ENCODE peak calls at places on chromosomes 16 and 17, in five cellular contexts. T is OCI-LY7, S is uterus, G is cardiac muscle cell, M is neuronal stem cell. P is an unnamed sample.

GRCh38 chr16:85004587-85005205 is 6.6 kb downstream of the ZDHHC7 start:
- DNase-seq in M (no peak), G (peak; percentile 81), S (peak; percentile 53), T (no peak), P (no peak)

GRCh38 chr17:78315355-78316114 is 44.3 kb downstream of the SOCS3 start:
- DNase-seq in G (peak; percentile 94), S (peak; percentile 86), T (no peak), M (no peak), P (no peak)

GRCh38 chr17:39517224-39517623 is 55.9 kb downstream of the CDK12 start:
- DNase-seq in M (no peak), S (no peak), T (no peak), G (peak; percentile 77), P (no peak)

GRCh38 chr16:85173981-85174751 is 61.9 kb upstream of the CIBAR2 start:
- DNase-seq in M (no peak), G (peak; percentile 80), T (no peak), S (no peak), P (no peak)

GRCh38 chr17:2090210-2090641 is 35.3 kb downstream of the HIC1 start:
- DNase-seq in M (no peak), G (no peak), T (no peak), S (no peak), P (no peak)

GRCh38 chr16:20051611-20052010 is 22.1 kb downstream of the GPR139 start:
- DNase-seq in S (no peak), G (no peak), M (no peak), T (no peak), P (no peak)

GRCh38 chr17:42183741-42184711 is 1.2 kb downstream of the HCRT start:
- DNase-seq in G (peak; percentile 81), T (peak; percentile 79), S (peak; percentile 74), M (peak; percentile 80), P (peak; percentile 67)

GRCh38 chr17:65193305-65194293 is 56.4 kb downstream of the RGS9 start:
- DNase-seq in M (no peak), G (no peak), T (no peak), S (no peak), P (no peak)

GRCh38 chr16:17448640-17449638 is 21.8 kb downstream of the XYLT1 start:
- DNase-seq in M (no peak), G (no peak), T (peak; percentile 51), S (no peak), P (peak; percentile 78)

GRCh38 chr16:19102187-19102872 is 11.4 kb upstream of the ITPRIPL2 start:
- DNase-seq in G (no peak), T (no peak), S (no peak), M (no peak), P (no peak)

GRCh38 chr16:5633845-5634440 is 536.3 kb upstream of the EEF2KMT start:
- DNase-seq in M (peak; percentile 21), T (peak; percentile 55), G (peak; percentile 4), S (no peak), P (peak; percentile 13)

GRCh38 chr17:48261297-48261880 is 153.8 kb downstream of the SNX11 start:
- DNase-seq in G (no peak), S (no peak), M (peak; percentile 24), T (peak; percentile 38), P (no peak)

GRCh38 chr17:63934391-63935112 is 2.4 kb upstream of the CD79B start:
- DNase-seq in S (no peak), T (no peak), M (no peak), G (no peak), P (no peak)

GRCh38 chr16:57261806-57262205 is 16.7 kb downstream of the ARL2BP start:
- DNase-seq in T (no peak), M (no peak), S (no peak), G (no peak), P (no peak)

GRCh38 chr16:54657709-54658102 is 273.0 kb upstream of the IRX5 start:
- DNase-seq in M (no peak), S (no peak), T (no peak), G (no peak), P (no peak)

GRCh38 chr16:8458481-8458880 is 131.8 kb downstream of the TMEM114 start:
- DNase-seq in G (no peak), S (no peak), T (no peak), M (no peak), P (no peak)

GRCh38 chr17:80619535-80620235 is 75.0 kb downstream of the RPTOR start:
- DNase-seq in M (no peak), G (no peak), S (no peak), T (no peak), P (no peak)

GRCh38 chr17:55742272-55743102 is 8.4 kb upstream of the PCTP start:
- DNase-seq in S (no peak), G (no peak), T (peak; percentile 44), M (no peak), P (no peak)

GRCh38 chr17:57016764-57017116 is 38.8 kb downstream of the SCPEP1 start:
- DNase-seq in G (no peak), M (no peak), S (no peak), T (no peak), P (no peak)

GRCh38 chr17:15453246-15453645 is 14.2 kb downstream of the CDRT4 start:
- DNase-seq in S (no peak), M (no peak), T (no peak), G (no peak), P (no peak)

GRCh38 chr17:66975614-66976378 is 11.3 kb downstream of the CACNG4 start:
- DNase-seq in M (no peak), G (no peak), S (no peak), T (peak; percentile 27), P (no peak)

GRCh38 chr16:89722392-89723278 is 1.3 kb downstream of the ZNF276 start:
- DNase-seq in S (peak; percentile 43), G (peak; percentile 63), M (no peak), T (no peak), P (peak; percentile 75)

GRCh38 chr17:76273923-76274558 is 8.9 kb downstream of the UBALD2 start:
- DNase-seq in G (no peak), M (no peak), S (no peak), T (peak; percentile 38), P (no peak)

GRCh38 chr17:59828478-59828760 is 64.3 kb downstream of the TUBD1 start:
- DNase-seq in S (no peak), G (no peak), M (no peak), T (no peak), P (no peak)

GRCh38 chr17:67982686-67983085 is 13.6 kb downstream of the C17orf58 start:
- DNase-seq in M (no peak), T (no peak), G (no peak), S (no peak), P (no peak)

GRCh38 chr17:64074704-64075484 is 54.5 kb upstream of the ICAM2 start:
- DNase-seq in G (peak; percentile 77), M (no peak), S (no peak), T (no peak), P (no peak)

GRCh38 chr17:34610038-34610437 is 30.7 kb downstream of the TMEM132E start:
- DNase-seq in G (no peak), M (no peak), T (no peak), S (no peak), P (no peak)

GRCh38 chr17:35545150-35545549 is 7.7 kb upstream of the SLFN12L start:
- DNase-seq in S (no peak), M (no peak), G (no peak), T (no peak), P (no peak)

GRCh38 chr17:41895617-41896016 is 23.1 kb downstream of the ACLY start:
- DNase-seq in G (peak; percentile 49), S (peak; percentile 78), M (no peak), T (no peak), P (no peak)

GRCh38 chr17:77208217-77208808 is 67.5 kb downstream of the SEC14L1 start:
- DNase-seq in G (peak; percentile 50), S (peak; percentile 46), M (no peak), T (no peak), P (no peak)

GRCh38 chr17:15969463-15969862 is 24.5 kb downstream of the ADORA2B start:
- DNase-seq in T (no peak), G (no peak), M (no peak), S (no peak), P (no peak)

GRCh38 chr17:42985225-42985624 is 4.9 kb downstream of the RUNDC1 start:
- DNase-seq in M (no peak), S (no peak), G (no peak), T (peak; percentile 92), P (no peak)

GRCh38 chr17:2598166-2598565 is 4.7 kb downstream of the PAFAH1B1 start:
- DNase-seq in S (no peak), M (no peak), T (no peak), G (peak; percentile 68), P (no peak)

DNA sequence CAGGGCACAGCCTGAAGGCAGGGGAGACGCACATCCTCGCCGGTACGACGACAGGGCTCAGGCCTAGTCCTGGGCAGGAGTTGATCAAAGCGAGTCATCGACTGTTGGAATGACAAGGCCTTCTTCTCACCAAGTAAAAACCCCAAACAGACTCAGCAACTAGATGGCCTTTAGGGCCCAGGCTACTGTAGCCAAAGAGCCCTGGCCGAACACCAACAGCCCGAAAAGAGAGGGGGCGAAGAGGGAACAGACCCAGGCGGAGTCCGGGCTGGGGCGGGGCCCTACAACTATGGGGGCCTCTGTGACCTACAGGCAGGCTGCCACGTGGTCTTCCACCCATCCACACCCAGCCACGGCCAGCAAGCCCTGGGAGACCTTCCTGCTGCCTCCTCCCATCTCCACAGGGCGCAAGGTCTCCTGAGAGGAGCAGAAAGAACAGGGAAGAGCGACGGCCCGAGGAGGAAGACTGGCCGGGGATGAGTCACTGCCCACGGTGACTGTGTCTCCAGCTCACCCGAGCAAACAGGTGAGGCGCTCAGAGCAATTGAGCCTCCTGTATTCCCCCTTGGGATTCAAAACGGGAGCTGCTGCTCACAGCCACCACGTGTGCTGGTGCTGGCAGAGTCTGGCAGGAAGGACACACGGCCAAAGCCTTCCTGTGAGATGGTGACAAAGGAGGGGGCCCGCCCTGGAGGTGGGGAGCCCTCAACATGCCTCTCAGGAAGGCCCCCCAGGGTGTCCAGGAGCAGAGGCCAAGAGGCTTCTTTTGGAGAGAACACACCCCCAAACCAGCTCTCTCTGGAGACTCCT is 17.7 kb downstream of the SLC16A3 start:
- DNase-seq in G (peak; percentile 51), T (no peak), M (no peak), S (peak; percentile 65), P (no peak)
- H3K4me1 ChIP-seq in G (peaks cover 29% of the 10 kb centered on the region), T (no peaks in the 10 kb centered on the region), M (no peaks in the 10 kb centered on the region), S (peaks cover 8% of the 10 kb centered on the region), P (peaks cover 8% of the 10 kb centered on the region)

DNA sequence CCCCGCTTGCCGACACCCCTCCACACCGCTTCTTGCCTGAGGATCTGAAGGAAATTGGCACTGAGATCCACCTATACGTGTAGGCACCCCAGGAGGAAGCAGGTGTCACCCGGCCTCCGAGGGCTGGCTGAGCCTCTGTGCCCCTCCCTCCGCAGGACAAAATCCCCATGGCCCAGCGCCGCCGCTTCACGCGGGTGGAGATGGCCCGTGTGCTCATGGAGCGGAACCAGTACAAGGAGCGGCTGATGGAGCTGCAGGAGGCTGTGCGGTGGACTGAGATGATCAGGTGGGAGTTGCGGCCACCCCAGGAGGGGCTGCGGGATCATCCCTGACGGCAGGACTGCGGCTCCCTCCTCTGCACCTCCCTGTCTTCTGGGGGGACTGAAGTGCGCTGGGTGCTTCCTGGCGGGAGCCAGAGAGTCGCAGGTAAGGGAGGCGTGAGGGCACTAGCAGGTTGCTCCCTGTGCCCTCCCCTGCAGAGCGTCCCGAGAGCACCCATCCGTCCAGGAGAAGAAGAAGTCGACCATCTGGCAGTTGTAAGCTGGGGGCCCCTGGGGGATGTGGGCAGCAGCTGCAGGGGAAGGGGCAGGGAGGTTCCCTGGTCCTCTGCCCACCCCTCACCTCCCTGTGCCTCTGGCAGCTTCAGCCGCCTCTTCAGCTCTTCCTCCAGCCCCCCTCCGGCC is 9.0 kb downstream of the NME3 start:
- DNase-seq in M (no peak), S (no peak), G (no peak), T (no peak), P (no peak)
- H3K36me3 ChIP-seq in M (peaks cover 33% of the 10 kb centered on the region), S (no peaks in the 10 kb centered on the region), G (peaks cover 32% of the 10 kb centered on the region), T (peaks cover 37% of the 10 kb centered on the region), P (peaks cover 28% of the 10 kb centered on the region)

GRCh38 chr16:48592839-48593429 is 17.0 kb downstream of the N4BP1 start:
- DNase-seq in T (peak; percentile 50), G (no peak), S (no peak), M (no peak), P (peak; percentile 26)
- H3K9me3 ChIP-seq in T (peaks cover 55% of the 10 kb centered on the region), G (peaks cover 5% of the 10 kb centered on the region), S (no peaks in the 10 kb centered on the region), M (peaks cover 83% of the 10 kb centered on the region), P (peaks cover 14% of the 10 kb centered on the region)

GRCh38 chr17:38421224-38421841 is 6.9 kb upstream of the ARHGAP23 start:
- DNase-seq in T (no peak), S (peak; percentile 50), G (peak; percentile 76), M (no peak), P (no peak)
- H3K4me1 ChIP-seq in T (peaks cover 62% of the 10 kb centered on the region), S (no peaks in the 10 kb centered on the region), G (peaks cover 12% of the 10 kb centered on the region), M (peaks cover 39% of the 10 kb centered on the region), P (peaks cover 6% of the 10 kb centered on the region)